ENCODE peak calls at places on chromosomes 3 and 15, in ten cellular contexts. One of them, this sample, is unnamed.

GRCh38 chr3:184234671-184235380 is 5.4 kb downstream of the VWA5B2 start:
- ATAC-seq in activated T-helper 17 cell treated with anti-CD3 and anti-CD28 coated beads, Interleukin-2, amount 50 U/mL, for 72 hours: no peak
- ATAC-seq in esophagus mucosa: no peak
- ATAC-seq in mucosa of descending colon: no peak
- ATAC-seq in pancreas: no peak
- ATAC-seq in heart left ventricle: no peak
- ATAC-seq in activated CD4-positive, CD25-positive, alpha-beta regulatory T cell treated with anti-CD3 and anti-CD28 coated beads, Interleukin-2, amount 50 U/mL, for 24 hours: no peak
- ATAC-seq in PC-3: no peak
- ATAC-seq in activated CD8-positive, alpha-beta T cell treated with anti-CD3 and anti-CD28 coated beads, Interleukin-2, amount 10 ng/mL, durations not matched to agents 7 days and 5 days: no peak
- ATAC-seq in heart right ventricle: no peak
- ATAC-seq in this sample: no peak

GRCh38 chr15:61275901-61276300 is 46.8 kb upstream of the RORA start:
- ATAC-seq in activated T-helper 17 cell treated with anti-CD3 and anti-CD28 coated beads, Interleukin-2, amount 50 U/mL, for 72 hours: no peak
- ATAC-seq in activated CD4-positive, CD25-positive, alpha-beta regulatory T cell treated with anti-CD3 and anti-CD28 coated beads, Interleukin-2, amount 50 U/mL, for 24 hours: no peak
- ATAC-seq in pancreas: no peak
- ATAC-seq in heart right ventricle: no peak
- ATAC-seq in heart left ventricle: no peak
- ATAC-seq in activated CD8-positive, alpha-beta T cell treated with anti-CD3 and anti-CD28 coated beads, Interleukin-2, amount 10 ng/mL, durations not matched to agents 7 days and 5 days: no peak
- ATAC-seq in esophagus mucosa: no peak
- ATAC-seq in PC-3: no peak
- ATAC-seq in mucosa of descending colon: no peak
- ATAC-seq in this sample: no peak

GRCh38 chr3:86772699-86773098 is 218.2 kb downstream of the VGLL3 start:
- ATAC-seq in activated CD4-positive, CD25-positive, alpha-beta regulatory T cell treated with anti-CD3 and anti-CD28 coated beads, Interleukin-2, amount 50 U/mL, for 24 hours: no peak
- ATAC-seq in heart left ventricle: no peak
- ATAC-seq in heart right ventricle: no peak
- ATAC-seq in PC-3: no peak
- ATAC-seq in activated T-helper 17 cell treated with anti-CD3 and anti-CD28 coated beads, Interleukin-2, amount 50 U/mL, for 72 hours: no peak
- ATAC-seq in esophagus mucosa: peak; percentile 52
- ATAC-seq in pancreas: no peak
- ATAC-seq in mucosa of descending colon: no peak
- ATAC-seq in activated CD8-positive, alpha-beta T cell treated with anti-CD3 and anti-CD28 coated beads, Interleukin-2, amount 10 ng/mL, durations not matched to agents 7 days and 5 days: no peak
- ATAC-seq in this sample: no peak

GRCh38 chr3:99509224-99509623 is 129.2 kb upstream of the COL8A1 start:
- ATAC-seq in pancreas: no peak
- ATAC-seq in PC-3: no peak
- ATAC-seq in activated CD4-positive, CD25-positive, alpha-beta regulatory T cell treated with anti-CD3 and anti-CD28 coated beads, Interleukin-2, amount 50 U/mL, for 24 hours: no peak
- ATAC-seq in mucosa of descending colon: no peak
- ATAC-seq in activated CD8-positive, alpha-beta T cell treated with anti-CD3 and anti-CD28 coated beads, Interleukin-2, amount 10 ng/mL, durations not matched to agents 7 days and 5 days: no peak
- ATAC-seq in activated T-helper 17 cell treated with anti-CD3 and anti-CD28 coated beads, Interleukin-2, amount 50 U/mL, for 72 hours: no peak
- ATAC-seq in esophagus mucosa: no peak
- ATAC-seq in heart right ventricle: no peak
- ATAC-seq in heart left ventricle: no peak
- ATAC-seq in this sample: no peak

GRCh38 chr3:99929409-99930139 is 111.9 kb downstream of the CMSS1 start:
- ATAC-seq in heart right ventricle: no peak
- ATAC-seq in activated CD8-positive, alpha-beta T cell treated with anti-CD3 and anti-CD28 coated beads, Interleukin-2, amount 10 ng/mL, durations not matched to agents 7 days and 5 days: no peak
- ATAC-seq in PC-3: peak; percentile 14
- ATAC-seq in pancreas: no peak
- ATAC-seq in esophagus mucosa: peak; percentile 61
- ATAC-seq in activated T-helper 17 cell treated with anti-CD3 and anti-CD28 coated beads, Interleukin-2, amount 50 U/mL, for 72 hours: no peak
- ATAC-seq in activated CD4-positive, CD25-positive, alpha-beta regulatory T cell treated with anti-CD3 and anti-CD28 coated beads, Interleukin-2, amount 50 U/mL, for 24 hours: no peak
- ATAC-seq in heart left ventricle: peak; percentile 56
- ATAC-seq in mucosa of descending colon: peak; percentile 52
- ATAC-seq in this sample: peak; percentile 74

GRCh38 chr3:54262541-54262940 is 140.2 kb downstream of the CACNA2D3 start:
- ATAC-seq in pancreas: no peak
- ATAC-seq in mucosa of descending colon: no peak
- ATAC-seq in activated CD8-positive, alpha-beta T cell treated with anti-CD3 and anti-CD28 coated beads, Interleukin-2, amount 10 ng/mL, durations not matched to agents 7 days and 5 days: no peak
- ATAC-seq in heart right ventricle: no peak
- ATAC-seq in esophagus mucosa: no peak
- ATAC-seq in activated T-helper 17 cell treated with anti-CD3 and anti-CD28 coated beads, Interleukin-2, amount 50 U/mL, for 72 hours: no peak
- ATAC-seq in heart left ventricle: no peak
- ATAC-seq in activated CD4-positive, CD25-positive, alpha-beta regulatory T cell treated with anti-CD3 and anti-CD28 coated beads, Interleukin-2, amount 50 U/mL, for 24 hours: no peak
- ATAC-seq in PC-3: no peak
- ATAC-seq in this sample: no peak

GRCh38 chr3:184678317-184679055 is 33.4 kb downstream of the MAGEF1 start:
- ATAC-seq in activated T-helper 17 cell treated with anti-CD3 and anti-CD28 coated beads, Interleukin-2, amount 50 U/mL, for 72 hours: no peak
- ATAC-seq in activated CD4-positive, CD25-positive, alpha-beta regulatory T cell treated with anti-CD3 and anti-CD28 coated beads, Interleukin-2, amount 50 U/mL, for 24 hours: no peak
- ATAC-seq in heart left ventricle: peak; percentile 44
- ATAC-seq in esophagus mucosa: peak; percentile 15
- ATAC-seq in activated CD8-positive, alpha-beta T cell treated with anti-CD3 and anti-CD28 coated beads, Interleukin-2, amount 10 ng/mL, durations not matched to agents 7 days and 5 days: no peak
- ATAC-seq in mucosa of descending colon: peak; percentile 19
- ATAC-seq in PC-3: no peak
- ATAC-seq in heart right ventricle: peak; percentile 36
- ATAC-seq in pancreas: no peak
- ATAC-seq in this sample: peak; percentile 11

GRCh38 chr3:111776844-111777483 is 82.1 kb upstream of the PHLDB2 start:
- ATAC-seq in esophagus mucosa: no peak
- ATAC-seq in activated T-helper 17 cell treated with anti-CD3 and anti-CD28 coated beads, Interleukin-2, amount 50 U/mL, for 72 hours: no peak
- ATAC-seq in mucosa of descending colon: no peak
- ATAC-seq in pancreas: peak; percentile 44
- ATAC-seq in activated CD8-positive, alpha-beta T cell treated with anti-CD3 and anti-CD28 coated beads, Interleukin-2, amount 10 ng/mL, durations not matched to agents 7 days and 5 days: no peak
- ATAC-seq in heart left ventricle: no peak
- ATAC-seq in PC-3: no peak
- ATAC-seq in heart right ventricle: no peak
- ATAC-seq in activated CD4-positive, CD25-positive, alpha-beta regulatory T cell treated with anti-CD3 and anti-CD28 coated beads, Interleukin-2, amount 50 U/mL, for 24 hours: no peak
- ATAC-seq in this sample: no peak

GRCh38 chr15:52103217-52104207 is 9.1 kb downstream of the BCL2L10 start:
- ATAC-seq in esophagus mucosa: peak; percentile 89
- ATAC-seq in heart right ventricle: no peak
- ATAC-seq in pancreas: peak; percentile 77
- ATAC-seq in activated T-helper 17 cell treated with anti-CD3 and anti-CD28 coated beads, Interleukin-2, amount 50 U/mL, for 72 hours: peak; percentile 85
- ATAC-seq in activated CD4-positive, CD25-positive, alpha-beta regulatory T cell treated with anti-CD3 and anti-CD28 coated beads, Interleukin-2, amount 50 U/mL, for 24 hours: peak; percentile 74
- ATAC-seq in heart left ventricle: no peak
- ATAC-seq in mucosa of descending colon: peak; percentile 69
- ATAC-seq in activated CD8-positive, alpha-beta T cell treated with anti-CD3 and anti-CD28 coated beads, Interleukin-2, amount 10 ng/mL, durations not matched to agents 7 days and 5 days: no peak
- ATAC-seq in PC-3: peak; percentile 98
- ATAC-seq in this sample: peak; percentile 80

GRCh38 chr3:101868534-101869464 is 19.5 kb downstream of the NFKBIZ start:
- ATAC-seq in mucosa of descending colon: peak; percentile 94
- ATAC-seq in heart right ventricle: peak; percentile 68
- ATAC-seq in esophagus mucosa: peak; percentile 83
- ATAC-seq in activated T-helper 17 cell treated with anti-CD3 and anti-CD28 coated beads, Interleukin-2, amount 50 U/mL, for 72 hours: no peak
- ATAC-seq in heart left ventricle: peak; percentile 95
- ATAC-seq in pancreas: peak; percentile 76
- ATAC-seq in activated CD4-positive, CD25-positive, alpha-beta regulatory T cell treated with anti-CD3 and anti-CD28 coated beads, Interleukin-2, amount 50 U/mL, for 24 hours: no peak
- ATAC-seq in activated CD8-positive, alpha-beta T cell treated with anti-CD3 and anti-CD28 coated beads, Interleukin-2, amount 10 ng/mL, durations not matched to agents 7 days and 5 days: no peak
- ATAC-seq in PC-3: no peak
- ATAC-seq in this sample: peak; percentile 54

GRCh38 chr3:106981392-106981791 is 395.8 kb upstream of the CCDC54 start:
- ATAC-seq in activated CD8-positive, alpha-beta T cell treated with anti-CD3 and anti-CD28 coated beads, Interleukin-2, amount 10 ng/mL, durations not matched to agents 7 days and 5 days: no peak
- ATAC-seq in heart right ventricle: no peak
- ATAC-seq in activated T-helper 17 cell treated with anti-CD3 and anti-CD28 coated beads, Interleukin-2, amount 50 U/mL, for 72 hours: no peak
- ATAC-seq in esophagus mucosa: no peak
- ATAC-seq in PC-3: no peak
- ATAC-seq in activated CD4-positive, CD25-positive, alpha-beta regulatory T cell treated with anti-CD3 and anti-CD28 coated beads, Interleukin-2, amount 50 U/mL, for 24 hours: no peak
- ATAC-seq in heart left ventricle: no peak
- ATAC-seq in pancreas: no peak
- ATAC-seq in mucosa of descending colon: no peak
- ATAC-seq in this sample: no peak

GRCh38 chr15:91165850-91166249 is 65.8 kb downstream of the SV2B start:
- ATAC-seq in esophagus mucosa: no peak
- ATAC-seq in heart right ventricle: no peak
- ATAC-seq in heart left ventricle: no peak
- ATAC-seq in pancreas: no peak
- ATAC-seq in PC-3: no peak
- ATAC-seq in activated T-helper 17 cell treated with anti-CD3 and anti-CD28 coated beads, Interleukin-2, amount 50 U/mL, for 72 hours: no peak
- ATAC-seq in mucosa of descending colon: no peak
- ATAC-seq in activated CD8-positive, alpha-beta T cell treated with anti-CD3 and anti-CD28 coated beads, Interleukin-2, amount 10 ng/mL, durations not matched to agents 7 days and 5 days: no peak
- ATAC-seq in activated CD4-positive, CD25-positive, alpha-beta regulatory T cell treated with anti-CD3 and anti-CD28 coated beads, Interleukin-2, amount 50 U/mL, for 24 hours: no peak
- ATAC-seq in this sample: no peak